ENCODE peak calls at places on chromosomes 11 and 22, in six cellular contexts. W is tibial artery, D is HS-5, C is mucosa of gallbladder, K is germinal center, B is mesenteric fat pad. J is an unnamed sample.

GRCh38 chr22:30516731-30517130 is 11.2 kb upstream of the SEC14L4 start:
- DNase-seq in D (no peak), K (no peak), B (no peak), C (no peak), W (no peak), J (no peak)

GRCh38 chr11:6596237-6596877 is 7.1 kb downstream of the RRP8 start:
- DNase-seq in W (no peak), K (no peak), D (no peak), B (no peak), C (no peak), J (no peak)

GRCh38 chr11:10058356-10058755 is 235.7 kb downstream of the SBF2 start:
- DNase-seq in K (no peak), D (no peak), B (no peak), C (no peak), W (no peak), J (no peak)

GRCh38 chr11:48169706-48170105 is 46.9 kb upstream of the OR4B1 start:
- DNase-seq in K (no peak), W (no peak), D (no peak), B (no peak), C (no peak), J (no peak)

GRCh38 chr11:5626191-5626590 is 1.4 kb downstream of the TRIM34 start:
- DNase-seq in C (no peak), W (no peak), K (no peak), D (no peak), B (no peak), J (no peak)

GRCh38 chr22:46201059-46201757 is 48.9 kb downstream of the CDPF1 start:
- DNase-seq in D (no peak), W (no peak), K (no peak), B (peak), C (peak), J (no peak)

GRCh38 chr22:24067587-24068376 is 56.7 kb downstream of the CABIN1 start:
- DNase-seq in K (no peak), D (no peak), C (peak), B (peak), W (no peak), J (no peak)

GRCh38 chr11:78822931-78823423 is 248.3 kb upstream of the NARS2 start:
- DNase-seq in W (no peak), C (no peak), D (no peak), K (no peak), B (no peak), J (no peak)

GRCh38 chr11:1293619-1294015 is 15.8 kb downstream of the TOLLIP start:
- DNase-seq in W (no peak), K (no peak), C (no peak), D (no peak), B (peak), J (peak)